ENCODE peak calls at places on chromosomes 7 and 10, in six cellular contexts. One of them, this sample, is unnamed.

GRCh38 chr7:128738570-128739047 is 550 bp upstream of the CALU start:
- DNase-seq in AG10803: no peak
- DNase-seq in HepG2: no peak
- DNase-seq in AG04449: no peak
- DNase-seq in osteoblast: no peak
- DNase-seq in left lung: no peak
- DNase-seq in this sample: no peak

GRCh38 chr7:149302222-149302621 is 40.2 kb downstream of the ZNF783 start:
- DNase-seq in AG10803: no peak
- DNase-seq in HepG2: no peak
- DNase-seq in AG04449: no peak
- DNase-seq in osteoblast: no peak
- DNase-seq in left lung: no peak
- DNase-seq in this sample: no peak

GRCh38 chr10:97726636-97727178 is 10.2 kb upstream of the ZFYVE27 start:
- DNase-seq in AG10803: peak
- DNase-seq in HepG2: peak
- DNase-seq in AG04449: no peak
- DNase-seq in osteoblast: peak
- DNase-seq in left lung: no peak
- DNase-seq in this sample: no peak

GRCh38 chr10:7054915-7055314 is 355.9 kb downstream of the SFMBT2 start:
- DNase-seq in AG10803: no peak
- DNase-seq in HepG2: no peak
- DNase-seq in AG04449: no peak
- DNase-seq in osteoblast: no peak
- DNase-seq in left lung: no peak
- DNase-seq in this sample: no peak

GRCh38 chr10:77756319-77757232 is 119.0 kb upstream of the KCNMA1 start:
- DNase-seq in AG10803: peak
- DNase-seq in HepG2: peak
- DNase-seq in AG04449: no peak
- DNase-seq in osteoblast: peak
- DNase-seq in left lung: peak
- DNase-seq in this sample: no peak

GRCh38 chr10:96309631-96310358 is 5.6 kb downstream of the DNTT start:
- DNase-seq in AG10803: no peak
- DNase-seq in HepG2: no peak
- DNase-seq in AG04449: no peak
- DNase-seq in osteoblast: no peak
- DNase-seq in left lung: no peak
- DNase-seq in this sample: no peak

GRCh38 chr10:85280014-85280413 is 951.6 kb downstream of the CCSER2 start:
- DNase-seq in AG10803: no peak
- DNase-seq in HepG2: peak
- DNase-seq in AG04449: no peak
- DNase-seq in osteoblast: no peak
- DNase-seq in left lung: peak
- DNase-seq in this sample: no peak

GRCh38 chr7:192701-193536 is 548 bp downstream of the FAM20C start:
- DNase-seq in AG10803: peak
- DNase-seq in HepG2: no peak
- DNase-seq in AG04449: no peak
- DNase-seq in osteoblast: peak
- DNase-seq in left lung: no peak
- DNase-seq in this sample: no peak

GRCh38 chr10:7794627-7795026 is 6.7 kb downstream of the ATP5F1C start:
- DNase-seq in AG10803: no peak
- DNase-seq in HepG2: no peak
- DNase-seq in AG04449: no peak
- DNase-seq in osteoblast: no peak
- DNase-seq in left lung: no peak
- DNase-seq in this sample: no peak

GRCh38 chr7:159086301-159086925 is 58.3 kb downstream of the VIPR2 start:
- DNase-seq in AG10803: no peak
- DNase-seq in HepG2: no peak
- DNase-seq in AG04449: no peak
- DNase-seq in osteoblast: peak
- DNase-seq in left lung: peak
- DNase-seq in this sample: no peak

GRCh38 chr10:91887075-91887899 is 22.0 kb downstream of the FGFBP3 start:
- DNase-seq in AG10803: no peak
- DNase-seq in HepG2: peak
- DNase-seq in AG04449: no peak
- DNase-seq in osteoblast: peak
- DNase-seq in left lung: no peak
- DNase-seq in this sample: peak

GRCh38 chr10:75469018-75469616 is 37.7 kb downstream of the LRMDA start:
- DNase-seq in AG10803: peak
- DNase-seq in HepG2: peak
- DNase-seq in AG04449: peak
- DNase-seq in osteoblast: peak
- DNase-seq in left lung: peak
- DNase-seq in this sample: no peak

GRCh38 chr7:68613405-68613804 is 984.9 kb upstream of the AUTS2 start:
- DNase-seq in AG10803: no peak
- DNase-seq in HepG2: no peak
- DNase-seq in AG04449: no peak
- DNase-seq in osteoblast: no peak
- DNase-seq in left lung: no peak
- DNase-seq in this sample: no peak

GRCh38 chr10:113273151-113273876 is 279.5 kb upstream of the HABP2 start:
- DNase-seq in AG10803: peak
- DNase-seq in HepG2: no peak
- DNase-seq in AG04449: no peak
- DNase-seq in osteoblast: no peak
- DNase-seq in left lung: peak
- DNase-seq in this sample: no peak

GRCh38 chr10:80964955-80965614 is 427.4 kb downstream of the SH2D4B start:
- DNase-seq in AG10803: no peak
- DNase-seq in HepG2: no peak
- DNase-seq in AG04449: no peak
- DNase-seq in osteoblast: no peak
- DNase-seq in left lung: no peak
- DNase-seq in this sample: peak

GRCh38 chr7:38889872-38890432 is 19.0 kb downstream of the VPS41 start:
- DNase-seq in AG10803: no peak
- DNase-seq in HepG2: no peak
- DNase-seq in AG04449: no peak
- DNase-seq in osteoblast: no peak
- DNase-seq in left lung: no peak
- DNase-seq in this sample: no peak

GRCh38 chr10:132321726-132322125 is 10.3 kb upstream of the LRRC27 start:
- DNase-seq in AG10803: no peak
- DNase-seq in HepG2: no peak
- DNase-seq in AG04449: no peak
- DNase-seq in osteoblast: no peak
- DNase-seq in left lung: peak
- DNase-seq in this sample: no peak

GRCh38 chr10:132575320-132576201 is 38.0 kb downstream of the INPP5A start:
- DNase-seq in AG10803: peak
- DNase-seq in HepG2: no peak
- DNase-seq in AG04449: peak
- DNase-seq in osteoblast: peak
- DNase-seq in left lung: peak
- DNase-seq in this sample: peak

GRCh38 chr10:35027567-35027966 is 62.6 kb downstream of the CUL2 start:
- DNase-seq in AG10803: peak
- DNase-seq in HepG2: peak
- DNase-seq in AG04449: no peak
- DNase-seq in osteoblast: no peak
- DNase-seq in left lung: no peak
- DNase-seq in this sample: peak

GRCh38 chr7:140304071-140304799 is 94.1 kb downstream of the SLC37A3 start:
- DNase-seq in AG10803: peak
- DNase-seq in HepG2: peak
- DNase-seq in AG04449: no peak
- DNase-seq in osteoblast: no peak
- DNase-seq in left lung: no peak
- DNase-seq in this sample: peak
- TF ChIP-seq CTCF in AG10803: peak
- TF ChIP-seq CTCF in HepG2: peak
- TF ChIP-seq CTCF in AG04449: no peak
- TF ChIP-seq CTCF in osteoblast: peak
- TF ChIP-seq CTCF in left lung: peak
- TF ChIP-seq CTCF in this sample: peak

GRCh38 chr7:2687338-2687869 is 598 bp upstream of the AMZ1 start:
- DNase-seq in AG10803: peak
- DNase-seq in HepG2: no peak
- DNase-seq in AG04449: no peak
- DNase-seq in osteoblast: peak
- DNase-seq in left lung: no peak
- DNase-seq in this sample: no peak

GRCh38 chr7:2688409-2689342 is 674 bp downstream of the AMZ1 start:
- DNase-seq in AG10803: peak
- DNase-seq in HepG2: no peak
- DNase-seq in AG04449: no peak
- DNase-seq in osteoblast: peak
- DNase-seq in left lung: no peak
- DNase-seq in this sample: peak

GRCh38 chr7:2689343-2689847 is 1.4 kb downstream of the AMZ1 start:
- DNase-seq in AG10803: no peak
- DNase-seq in HepG2: no peak
- DNase-seq in AG04449: no peak
- DNase-seq in osteoblast: peak
- DNase-seq in left lung: no peak
- DNase-seq in this sample: no peak

GRCh38 chr7:2686101-2686500 is 1.9 kb upstream of the AMZ1 start:
- DNase-seq in AG10803: no peak
- DNase-seq in HepG2: no peak
- DNase-seq in AG04449: no peak
- DNase-seq in osteoblast: peak
- DNase-seq in left lung: no peak
- DNase-seq in this sample: no peak

DNA sequence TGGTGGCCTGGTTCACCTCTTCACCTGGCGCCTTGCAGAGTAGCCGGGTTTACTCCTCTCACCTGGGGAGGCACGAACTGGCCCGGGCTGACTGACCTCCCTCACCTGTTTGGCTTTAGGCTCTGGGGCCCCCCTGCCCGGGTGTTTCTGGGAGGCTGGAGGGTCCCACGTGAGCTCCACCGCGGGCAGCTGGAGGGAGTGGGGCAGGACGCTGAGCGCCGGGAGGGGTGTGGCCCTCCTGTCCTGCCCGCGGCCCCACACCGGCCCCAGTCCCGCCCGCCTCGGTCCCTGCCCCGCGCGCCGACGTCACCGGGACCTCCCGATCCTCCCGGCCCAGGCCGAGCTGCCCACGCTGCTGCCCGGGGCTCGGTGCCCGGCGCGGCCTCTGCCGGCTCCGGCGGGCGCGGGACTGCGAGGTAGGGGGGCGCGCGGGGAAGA is at the start of gene AMZ1:
- DNase-seq in AG10803: no peak
- DNase-seq in HepG2: no peak
- DNase-seq in AG04449: no peak
- DNase-seq in osteoblast: peak
- DNase-seq in left lung: no peak
- DNase-seq in this sample: no peak
- H3K4me3 ChIP-seq in AG10803: peak
- H3K4me3 ChIP-seq in HepG2: peak
- H3K4me3 ChIP-seq in AG04449: peak
- H3K4me3 ChIP-seq in osteoblast: peak
- H3K4me3 ChIP-seq in left lung: no peak
- H3K4me3 ChIP-seq in this sample: peak

GRCh38 chr7:127632276-127632910 is 14.5 kb upstream of the PAX4 start:
- DNase-seq in AG10803: peak
- DNase-seq in HepG2: no peak
- DNase-seq in AG04449: peak
- DNase-seq in osteoblast: no peak
- DNase-seq in left lung: no peak
- DNase-seq in this sample: no peak

GRCh38 chr7:127628445-127628844 is 10.5 kb upstream of the PAX4 start:
- DNase-seq in AG10803: no peak
- DNase-seq in HepG2: no peak
- DNase-seq in AG04449: no peak
- DNase-seq in osteoblast: no peak
- DNase-seq in left lung: no peak
- DNase-seq in this sample: no peak

GRCh38 chr7:127629268-127629854 is 11.4 kb upstream of the PAX4 start:
- DNase-seq in AG10803: no peak
- DNase-seq in HepG2: peak
- DNase-seq in AG04449: no peak
- DNase-seq in osteoblast: no peak
- DNase-seq in left lung: no peak
- DNase-seq in this sample: no peak
- TF ChIP-seq CTCF in AG10803: peak
- TF ChIP-seq CTCF in HepG2: peak
- TF ChIP-seq CTCF in AG04449: peak
- TF ChIP-seq CTCF in osteoblast: peak
- TF ChIP-seq CTCF in left lung: no peak
- TF ChIP-seq CTCF in this sample: peak

GRCh38 chr10:126969310-126969709 is 64.1 kb downstream of the DOCK1 start:
- DNase-seq in AG10803: no peak
- DNase-seq in HepG2: no peak
- DNase-seq in AG04449: no peak
- DNase-seq in osteoblast: no peak
- DNase-seq in left lung: no peak
- DNase-seq in this sample: no peak

GRCh38 chr10:126966938-126967337 is 61.7 kb downstream of the DOCK1 start:
- DNase-seq in AG10803: no peak
- DNase-seq in HepG2: no peak
- DNase-seq in AG04449: no peak
- DNase-seq in osteoblast: no peak
- DNase-seq in left lung: no peak
- DNase-seq in this sample: no peak

GRCh38 chr10:126977216-126977615 is 72.0 kb downstream of the DOCK1 start:
- DNase-seq in AG10803: no peak
- DNase-seq in HepG2: no peak
- DNase-seq in AG04449: no peak
- DNase-seq in osteoblast: no peak
- DNase-seq in left lung: no peak
- DNase-seq in this sample: no peak

GRCh38 chr10:126975221-126975620 is 70.0 kb downstream of the DOCK1 start:
- DNase-seq in AG10803: no peak
- DNase-seq in HepG2: no peak
- DNase-seq in AG04449: no peak
- DNase-seq in osteoblast: no peak
- DNase-seq in left lung: no peak
- DNase-seq in this sample: no peak

DNA sequence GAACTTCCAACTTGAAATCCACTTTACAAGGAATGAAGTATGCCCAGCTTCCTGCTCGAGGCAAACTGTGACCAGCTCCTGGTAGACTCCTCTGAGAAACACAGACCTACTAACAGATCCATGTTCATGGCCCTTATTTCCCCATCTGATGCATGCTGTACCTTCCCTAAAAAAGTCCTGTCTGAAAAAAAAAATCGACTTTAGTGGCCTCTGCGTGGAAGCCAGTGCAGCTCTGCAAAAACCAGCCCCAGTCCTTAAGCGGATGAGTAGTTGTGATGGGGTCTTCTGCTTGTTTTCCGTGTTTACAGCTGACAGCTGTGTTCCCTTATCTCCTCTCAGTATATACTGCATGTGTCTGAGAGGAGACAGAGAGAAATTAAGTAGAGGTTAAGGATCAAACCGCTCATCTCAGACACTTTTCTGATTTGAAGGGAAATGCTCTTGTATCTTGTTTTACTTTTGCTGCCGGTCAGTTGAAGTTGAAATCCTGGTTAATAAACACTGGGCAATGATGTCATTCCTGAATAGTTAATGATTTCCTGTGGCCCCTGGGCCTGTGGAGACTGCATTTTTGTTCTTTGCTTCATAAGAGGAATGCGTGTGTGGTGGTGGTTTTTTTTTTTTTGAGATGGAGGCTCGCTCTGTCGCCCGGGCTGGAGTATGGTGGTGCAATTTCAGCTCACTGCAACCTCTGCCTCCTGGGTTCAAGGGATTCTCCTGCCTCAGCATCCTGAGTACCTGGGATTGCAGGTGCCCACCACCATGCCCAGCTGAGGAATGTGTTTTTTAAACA is 67.6 kb downstream of the DOCK1 start:
- DNase-seq in AG10803: peak
- DNase-seq in HepG2: peak
- DNase-seq in AG04449: peak
- DNase-seq in osteoblast: peak
- DNase-seq in left lung: no peak
- DNase-seq in this sample: no peak
- H3K4me3 ChIP-seq in AG10803: no peak
- H3K4me3 ChIP-seq in HepG2: peak
- H3K4me3 ChIP-seq in AG04449: peak
- H3K4me3 ChIP-seq in osteoblast: peak
- H3K4me3 ChIP-seq in left lung: no peak
- H3K4me3 ChIP-seq in this sample: no peak

This sample was measured in GM06990.